ENCODE peak calls at places on chromosome 19, in ten cellular contexts. K, M, B, T, G, Z, O, C, D and F are unnamed samples.

GRCh38 chr19:44845286-44845611 is 848 bp upstream of the NECTIN2 start:
- DNase-seq in K (no peak), M (peak; percentile 60), D (no peak), G (no peak), B (no peak), T (no peak), C (no peak), Z (no peak), O (no peak), F (no peak)

GRCh38 chr19:4343845-4344713 is 717 bp downstream of the MPND start:
- DNase-seq in Z (no peak), K (peak; percentile 88), D (no peak), M (no peak), O (no peak), C (no peak), B (no peak), T (no peak), G (no peak), F (no peak)

GRCh38 chr19:40542197-40542859 is 34.3 kb upstream of the SHKBP1 start:
- DNase-seq in D (no peak), T (peak; percentile 38), C (no peak), K (no peak), O (peak; percentile 80), M (peak; percentile 59), B (no peak), G (no peak), Z (no peak), F (no peak)

GRCh38 chr19:56217039-56217949 is 15.2 kb downstream of the ZSCAN5C start:
- DNase-seq in O (peak; percentile 33), C (no peak), Z (no peak), G (no peak), M (peak; percentile 29), D (peak; percentile 1), K (peak; percentile 81), T (peak; percentile 35), B (no peak), F (peak; percentile 5)

GRCh38 chr19:46616631-46617322 is 8.1 kb downstream of the PTGIR start:
- DNase-seq in G (no peak), Z (no peak), O (peak; percentile 73), B (no peak), M (peak; percentile 57), T (peak; percentile 51), K (no peak), C (no peak), D (no peak), F (no peak)

GRCh38 chr19:5130371-5131030 is 161.6 kb downstream of the KDM4B start:
- DNase-seq in K (no peak), T (no peak), G (peak; percentile 44), D (no peak), B (no peak), M (no peak), O (no peak), C (no peak), Z (no peak), F (no peak)

GRCh38 chr19:18590273-18591272 is 2.0 kb downstream of the REX1BD start:
- DNase-seq in M (no peak), C (no peak), B (no peak), K (peak; percentile 90), G (no peak), D (no peak), Z (peak; percentile 74), T (no peak), O (peak; percentile 18), F (peak; percentile 31)

GRCh38 chr19:15616627-15617270 is 1.7 kb downstream of the CYP4F8 start:
- DNase-seq in D (no peak), G (no peak), C (no peak), K (peak; percentile 64), M (no peak), T (no peak), O (no peak), Z (no peak), B (no peak), F (no peak)

GRCh38 chr19:19405919-19406877 is 723 bp downstream of the GATAD2A start:
- DNase-seq in D (no peak), O (peak; percentile 58), M (peak; percentile 68), T (peak; percentile 24), B (no peak), C (no peak), G (peak; percentile 26), K (peak; percentile 91), Z (peak; percentile 20), F (no peak)

GRCh38 chr19:30225615-30226463 is 146.3 kb upstream of the ZNF536 start:
- DNase-seq in K (no peak), O (no peak), Z (no peak), C (no peak), G (no peak), D (no peak), B (no peak), M (no peak), T (peak; percentile 38), F (no peak)

GRCh38 chr19:46346821-46347571 is at the start of gene PPP5C:
- DNase-seq in D (peak; percentile 51), G (peak; percentile 73), C (peak; percentile 68), B (peak; percentile 74), T (peak; percentile 98), O (peak; percentile 96), K (peak; percentile 97), M (peak; percentile 95), Z (peak; percentile 70), F (no peak)

GRCh38 chr19:48754950-48755645 is at the start of gene FGF21:
- DNase-seq in G (no peak), O (no peak), C (no peak), Z (no peak), T (no peak), B (no peak), K (no peak), M (no peak), D (no peak), F (no peak)

GRCh38 chr19:5903502-5904301 is at the start of gene NDUFA11:
- DNase-seq in D (no peak), B (peak; percentile 98), T (peak; percentile 95), M (peak; percentile 99), G (peak; percentile 96), K (peak; percentile 100), Z (peak; percentile 94), O (peak; percentile 97), C (peak; percentile 89), F (no peak)

GRCh38 chr19:33462112-33462726 is 59.4 kb downstream of the PEPD start:
- DNase-seq in G (no peak), B (no peak), O (no peak), M (no peak), T (no peak), D (no peak), C (no peak), Z (no peak), K (peak; percentile 69), F (no peak)

GRCh38 chr19:41232686-41233085 is 13.7 kb downstream of the AXL start:
- DNase-seq in D (no peak), C (no peak), T (no peak), Z (no peak), O (no peak), B (no peak), M (no peak), G (no peak), K (no peak), F (no peak)

GRCh38 chr19:48795855-48796142 is 15.0 kb downstream of the BCAT2 start:
- DNase-seq in Z (no peak), C (no peak), B (no peak), K (no peak), G (no peak), M (peak; percentile 56), O (no peak), T (no peak), D (no peak), F (no peak)

GRCh38 chr19:10027158-10027997 is 14.1 kb downstream of the RDH8 start:
- DNase-seq in B (peak; percentile 70), T (peak; percentile 99), M (peak; percentile 97), D (peak; percentile 72), G (peak; percentile 55), Z (peak; percentile 81), C (peak; percentile 39), K (peak; percentile 99), O (peak; percentile 92), F (peak; percentile 67)

GRCh38 chr19:11505032-11505503 is 571 bp downstream of the ZNF653 start:
- DNase-seq in B (peak; percentile 66), O (peak; percentile 94), D (peak; percentile 70), K (peak; percentile 99), Z (peak; percentile 83), T (peak; percentile 99), G (peak; percentile 94), C (peak; percentile 90), M (peak; percentile 99), F (peak; percentile 70)

GRCh38 chr19:47765522-47766358 is 12.8 kb upstream of the SELENOW start:
- DNase-seq in G (no peak), K (no peak), O (peak; percentile 41), M (peak; percentile 81), C (no peak), D (no peak), T (peak; percentile 70), B (peak; percentile 6), Z (peak; percentile 19), F (no peak)

GRCh38 chr19:30231408-30232318 is 140.5 kb upstream of the ZNF536 start:
- DNase-seq in K (no peak), O (no peak), G (no peak), Z (no peak), M (no peak), C (no peak), D (no peak), T (no peak), B (no peak), F (no peak)

GRCh38 chr19:2282062-2282861 is at the start of gene PEAK3:
- DNase-seq in B (no peak), C (no peak), M (peak; percentile 86), Z (no peak), K (peak; percentile 96), T (peak; percentile 49), O (peak; percentile 39), G (no peak), D (no peak), F (no peak)

GRCh38 chr19:30662211-30662861 is 290.2 kb downstream of the ZNF536 start:
- DNase-seq in G (no peak), D (no peak), B (no peak), T (peak; percentile 40), Z (peak; percentile 19), K (peak; percentile 70), M (no peak), O (peak; percentile 57), C (no peak), F (no peak)

GRCh38 chr19:16039545-16039944 is 36.8 kb upstream of the TPM4 start:
- DNase-seq in O (no peak), C (no peak), D (no peak), B (no peak), Z (no peak), T (no peak), K (peak; percentile 72), M (no peak), G (no peak), F (no peak)

GRCh38 chr19:30682576-30683536 is 310.7 kb downstream of the ZNF536 start:
- DNase-seq in Z (peak; percentile 75), K (peak; percentile 95), T (peak; percentile 93), D (peak; percentile 81), M (peak; percentile 69), O (peak; percentile 91), B (peak; percentile 48), C (no peak), G (peak; percentile 22), F (peak; percentile 54)

GRCh38 chr19:16232127-16232526 is 34.4 kb downstream of the AP1M1 start:
- DNase-seq in O (no peak), D (no peak), M (no peak), K (peak; percentile 56), C (no peak), T (no peak), G (no peak), B (no peak), Z (no peak), F (no peak)

GRCh38 chr19:35030257-35031071 is at the start of gene SCN1B:
- DNase-seq in B (peak; percentile 30), K (peak; percentile 92), O (peak; percentile 65), M (peak; percentile 81), T (peak; percentile 91), D (no peak), G (peak; percentile 24), Z (no peak), C (no peak), F (no peak)

GRCh38 chr19:51726049-51726448 is 2.3 kb upstream of the HAS1 start:
- DNase-seq in O (peak; percentile 93), C (no peak), G (no peak), D (peak; percentile 63), K (peak; percentile 94), T (peak; percentile 95), B (peak; percentile 58), Z (no peak), M (peak; percentile 75), F (no peak)

GRCh38 chr19:28199323-28199722 is 1013.6 kb downstream of the UQCRFS1 start:
- DNase-seq in O (no peak), B (no peak), T (no peak), C (no peak), K (no peak), G (no peak), M (no peak), D (no peak), Z (no peak), F (no peak)